ENCODE peak calls at places on chromosomes 1 and 21, in four cellular contexts. C is IMR-90; A is foreskin fibroblast; Z is CD4-positive, alpha-beta T cell. R is an unnamed sample.

GRCh38 chr1:235073968-235074334 is 54.7 kb downstream of the TOMM20 start:
- DNase-seq in Z (no peak), C (no peak), A (no peak), R (no peak)

GRCh38 chr1:17014671-17015567 is 3.2 kb upstream of the ATP13A2 start:
- DNase-seq in A (no peak), C (peak; percentile 39), Z (no peak), R (no peak)

GRCh38 chr1:78143152-78143551 is 97.4 kb downstream of the GIPC2 start:
- DNase-seq in A (no peak), Z (no peak), C (no peak), R (no peak)

GRCh38 chr1:24141311-24141997 is 1.5 kb downstream of the IL22RA1 start:
- DNase-seq in C (no peak), A (no peak), Z (no peak), R (no peak)

GRCh38 chr1:153527023-153527724 is 8.6 kb downstream of the S100A6 start:
- DNase-seq in C (peak; percentile 66), Z (no peak), A (no peak), R (no peak)

GRCh38 chr1:26772687-26773086 is 15.1 kb upstream of the PIGV start:
- DNase-seq in Z (no peak), A (peak; percentile 97), C (peak; percentile 99), R (no peak)

GRCh38 chr1:92188436-92189255 is 29.1 kb upstream of the C1orf146 start:
- DNase-seq in Z (no peak), A (no peak), C (no peak), R (no peak)

GRCh38 chr1:93506140-93506539 is 58.2 kb downstream of the FNBP1L start:
- DNase-seq in Z (no peak), A (peak; percentile 14), C (no peak), R (no peak)

GRCh38 chr1:62398377-62398776 is 38.5 kb upstream of the USP1 start:
- DNase-seq in Z (no peak), A (peak; percentile 21), C (peak; percentile 71), R (no peak)

GRCh38 chr1:205069371-205070125 is 14.7 kb downstream of the TMEM81 start:
- DNase-seq in Z (no peak), C (no peak), A (no peak), R (no peak)

GRCh38 chr21:17828223-17828622 is 9.1 kb upstream of the C21orf91 start:
- DNase-seq in A (no peak), C (peak; percentile 75), Z (no peak), R (no peak)

GRCh38 chr21:45863267-45863666 is 118.3 kb upstream of the COL6A1 start:
- DNase-seq in C (no peak), Z (no peak), A (no peak), R (no peak)

GRCh38 chr21:36141513-36141925 is 6.6 kb downstream of the CBR3 start:
- DNase-seq in Z (peak; percentile 74), C (peak; percentile 89), A (peak; percentile 66), R (peak; percentile 70)

GRCh38 chr1:214022810-214023425 is 35.1 kb downstream of the PROX1 start:
- DNase-seq in C (no peak), Z (no peak), A (no peak), R (no peak)

GRCh38 chr1:167676205-167676915 is 45.4 kb upstream of the MPZL1 start:
- DNase-seq in A (no peak), Z (no peak), C (no peak), R (no peak)

GRCh38 chr1:169595764-169596711 is 9.8 kb upstream of the F5 start:
- DNase-seq in Z (no peak), C (peak; percentile 35), A (peak; percentile 7), R (no peak)

GRCh38 chr1:10514490-10515235 is 39.9 kb downstream of the PEX14 start:
- DNase-seq in Z (no peak), A (no peak), C (peak; percentile 61), R (no peak)

GRCh38 chr1:230661976-230662375 is 19.7 kb downstream of the COG2 start:
- DNase-seq in C (no peak), Z (no peak), A (no peak), R (no peak)

GRCh38 chr1:53272349-53272748 is 34.0 kb upstream of the MAGOH start:
- DNase-seq in Z (peak; percentile 19), C (no peak), A (no peak), R (no peak)

GRCh38 chr1:192657760-192658159 is 21.8 kb downstream of the RGS13 start:
- DNase-seq in Z (no peak), C (no peak), A (no peak), R (no peak)

GRCh38 chr1:234398849-234399381 is 25.7 kb downstream of the COA6 start:
- DNase-seq in Z (no peak), A (no peak), C (peak; percentile 58), R (no peak)

GRCh38 chr1:115706774-115707425 is 61.6 kb downstream of the CASQ2 start:
- DNase-seq in C (peak; percentile 63), Z (no peak), A (peak; percentile 12), R (no peak)

GRCh38 chr1:6154525-6155319 is 25.4 kb downstream of the CHD5 start:
- DNase-seq in A (no peak), C (no peak), Z (no peak), R (no peak)

GRCh38 chr1:79090985-79091384 is 84.5 kb upstream of the ADGRL4 start:
- DNase-seq in A (peak; percentile 23), C (no peak), Z (no peak), R (no peak)

GRCh38 chr21:41369105-41369914 is 7.5 kb downstream of the MX2 start:
- DNase-seq in C (no peak), A (no peak), Z (peak; percentile 52), R (peak; percentile 70)
- TF ChIP-seq CTCF in C (no peak), A (peak; percentile 2), Z (no peak), R (no peak)

GRCh38 chr1:243483084-243483845 is 227.4 kb downstream of the SDCCAG8 start:
- DNase-seq in C (no peak), A (no peak), Z (no peak), R (peak; percentile 69)
- TF ChIP-seq CTCF in C (no peak), A (no peak), Z (no peak), R (no peak)

GRCh38 chr1:80441664-80442063 is 1359.1 kb upstream of the ADGRL2 start:
- DNase-seq in A (no peak), C (no peak), Z (no peak), R (no peak)
- TF ChIP-seq CTCF in A (no peak), C (no peak), Z (no peak), R (no peak)

GRCh38 chr1:12402844-12403243 is 173.0 kb downstream of the VPS13D start:
- DNase-seq in C (no peak), Z (no peak), A (no peak), R (no peak)
- TF ChIP-seq CTCF in C (no peak), Z (no peak), A (no peak), R (no peak)

GRCh38 chr21:44686000-44686781 is 4.2 kb upstream of the KRTAP12-1 start:
- DNase-seq in C (no peak), A (no peak), Z (no peak), R (no peak)
- TF ChIP-seq CTCF in C (no peak), A (no peak), Z (no peak), R (no peak)

GRCh38 chr1:151135433-151136385 is 10.7 kb downstream of the SEMA6C start:
- DNase-seq in Z (no peak), A (no peak), C (no peak), R (no peak)
- TF ChIP-seq CTCF in Z (no peak), A (no peak), C (no peak), R (no peak)

GRCh38 chr1:226737819-226738420 is 1.2 kb downstream of the ITPKB start:
- DNase-seq in Z (peak; percentile 60), A (peak; percentile 32), C (peak; percentile 43), R (peak; percentile 48)

GRCh38 chr1:226738995-226739695 is at the start of gene ITPKB:
- DNase-seq in A (peak; percentile 47), Z (peak; percentile 64), C (peak; percentile 65), R (no peak)

GRCh38 chr1:226736908-226737818 is 1.9 kb downstream of the ITPKB start:
- DNase-seq in C (peak; percentile 23), A (peak; percentile 25), Z (peak; percentile 61), R (peak; percentile 56)

GRCh38 chr1:226739696-226740065 is 599 bp upstream of the ITPKB start:
- DNase-seq in C (no peak), Z (no peak), A (no peak), R (no peak)

DNA sequence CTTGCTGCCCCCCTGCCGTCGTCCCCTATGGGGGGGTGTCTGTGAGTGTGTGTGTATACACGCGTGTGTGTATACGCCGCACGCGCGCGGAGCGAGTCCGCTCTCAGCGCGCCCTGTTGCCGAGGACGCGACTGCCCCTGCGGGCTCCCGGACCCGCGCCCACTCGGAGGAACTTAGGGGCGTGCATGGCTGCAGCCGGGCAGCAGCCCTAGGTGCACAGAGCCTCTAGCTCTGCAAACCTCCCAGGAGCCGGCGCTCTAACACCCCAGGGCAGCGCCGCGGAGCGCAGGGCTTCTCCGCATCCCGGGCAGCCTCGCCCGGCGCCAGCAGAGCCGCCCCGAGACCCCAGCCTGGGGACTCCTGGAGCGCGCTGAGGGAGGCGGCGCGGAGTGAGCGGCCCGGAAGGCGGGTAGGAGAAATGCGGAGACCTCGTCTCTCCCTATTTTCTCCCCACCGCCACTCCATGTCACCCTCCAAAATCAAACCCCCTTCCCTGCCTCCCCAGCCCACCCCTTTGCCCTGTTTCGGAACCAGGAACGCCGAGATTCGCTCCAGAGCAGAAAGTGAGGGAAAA is 574 bp downstream of the ITPKB start:
- DNase-seq in A (peak; percentile 18), C (peak; percentile 30), Z (peak; percentile 53), R (peak; percentile 55)
- TF ChIP-seq CTCF in A (peak; percentile 10), C (peak; percentile 8), Z (no peak), R (no peak)

R was measured in glutamatergic neuron.